ENCODE peak calls at places on chromosomes 6 and 20, in ten cellular contexts. One of them, this sample, is unnamed. For H3K4me1, the result is how much of the 10 kb centered on the place peaks cover.

GRCh38 chr6:27275025-27275956 is 27.8 kb downstream of the PRSS16 start:
- DNase-seq in body of pancreas: no peak
- DNase-seq in tibial nerve: no peak
- DNase-seq in Peyer's patch: no peak
- DNase-seq in A549: no peak
- DNase-seq in breast epithelium: no peak
- DNase-seq in uterus: no peak
- DNase-seq in endothelial cell of umbilical vein: no peak
- DNase-seq in IMR-90: no peak
- DNase-seq in right lobe of liver: no peak
- DNase-seq in this sample: no peak

GRCh38 chr6:137013738-137014602 is 30.8 kb downstream of the IL20RA start:
- DNase-seq in endothelial cell of umbilical vein: peak
- DNase-seq in uterus: no peak
- DNase-seq in Peyer's patch: no peak
- DNase-seq in IMR-90: peak
- DNase-seq in right lobe of liver: no peak
- DNase-seq in body of pancreas: no peak
- DNase-seq in tibial nerve: no peak
- DNase-seq in A549: peak
- DNase-seq in breast epithelium: no peak
- DNase-seq in this sample: no peak

GRCh38 chr20:59603727-59604608 is at the start of gene PHACTR3:
- DNase-seq in breast epithelium: no peak
- DNase-seq in Peyer's patch: no peak
- DNase-seq in body of pancreas: no peak
- DNase-seq in right lobe of liver: no peak
- DNase-seq in endothelial cell of umbilical vein: no peak
- DNase-seq in A549: no peak
- DNase-seq in uterus: no peak
- DNase-seq in tibial nerve: no peak
- DNase-seq in IMR-90: no peak
- DNase-seq in this sample: no peak

GRCh38 chr6:112785408-112785807 is 438.3 kb downstream of the RFPL4B start:
- DNase-seq in uterus: no peak
- DNase-seq in tibial nerve: no peak
- DNase-seq in A549: no peak
- DNase-seq in right lobe of liver: no peak
- DNase-seq in Peyer's patch: no peak
- DNase-seq in breast epithelium: no peak
- DNase-seq in IMR-90: no peak
- DNase-seq in body of pancreas: no peak
- DNase-seq in endothelial cell of umbilical vein: no peak
- DNase-seq in this sample: no peak

GRCh38 chr20:58870293-58871014 is 17.9 kb downstream of the GNAS start:
- DNase-seq in body of pancreas: peak
- DNase-seq in uterus: peak
- DNase-seq in Peyer's patch: peak
- DNase-seq in endothelial cell of umbilical vein: peak
- DNase-seq in A549: peak
- DNase-seq in tibial nerve: peak
- DNase-seq in breast epithelium: peak
- DNase-seq in IMR-90: peak
- DNase-seq in right lobe of liver: peak
- DNase-seq in this sample: peak

GRCh38 chr20:39885975-39886649 is 802.9 kb downstream of the MAFB start:
- DNase-seq in right lobe of liver: peak
- DNase-seq in A549: no peak
- DNase-seq in tibial nerve: peak
- DNase-seq in uterus: peak
- DNase-seq in Peyer's patch: peak
- DNase-seq in endothelial cell of umbilical vein: peak
- DNase-seq in breast epithelium: peak
- DNase-seq in body of pancreas: peak
- DNase-seq in IMR-90: peak
- DNase-seq in this sample: peak

GRCh38 chr20:44399446-44399845 is 43.9 kb downstream of the HNF4A start:
- DNase-seq in tibial nerve: no peak
- DNase-seq in Peyer's patch: no peak
- DNase-seq in body of pancreas: no peak
- DNase-seq in breast epithelium: no peak
- DNase-seq in IMR-90: no peak
- DNase-seq in uterus: no peak
- DNase-seq in right lobe of liver: no peak
- DNase-seq in endothelial cell of umbilical vein: no peak
- DNase-seq in A549: no peak
- DNase-seq in this sample: no peak

GRCh38 chr6:30888472-30889137 is 4.3 kb downstream of the DDR1 start:
- DNase-seq in tibial nerve: no peak
- DNase-seq in uterus: no peak
- DNase-seq in body of pancreas: no peak
- DNase-seq in IMR-90: peak
- DNase-seq in Peyer's patch: no peak
- DNase-seq in A549: no peak
- DNase-seq in right lobe of liver: no peak
- DNase-seq in endothelial cell of umbilical vein: no peak
- DNase-seq in breast epithelium: no peak
- DNase-seq in this sample: no peak

GRCh38 chr20:3473944-3474343 is 3.1 kb downstream of the ATRN start:
- DNase-seq in breast epithelium: no peak
- DNase-seq in A549: no peak
- DNase-seq in endothelial cell of umbilical vein: no peak
- DNase-seq in body of pancreas: no peak
- DNase-seq in tibial nerve: no peak
- DNase-seq in uterus: no peak
- DNase-seq in Peyer's patch: no peak
- DNase-seq in IMR-90: no peak
- DNase-seq in right lobe of liver: peak
- DNase-seq in this sample: no peak

GRCh38 chr6:137926207-137926731 is 59.2 kb downstream of the TNFAIP3 start:
- DNase-seq in endothelial cell of umbilical vein: peak
- DNase-seq in Peyer's patch: no peak
- DNase-seq in tibial nerve: peak
- DNase-seq in IMR-90: peak
- DNase-seq in body of pancreas: no peak
- DNase-seq in uterus: no peak
- DNase-seq in A549: no peak
- DNase-seq in right lobe of liver: no peak
- DNase-seq in breast epithelium: no peak
- DNase-seq in this sample: no peak

GRCh38 chr6:152566040-152566875 is 70.9 kb downstream of the SYNE1 start:
- DNase-seq in A549: no peak
- DNase-seq in right lobe of liver: no peak
- DNase-seq in uterus: peak
- DNase-seq in tibial nerve: no peak
- DNase-seq in endothelial cell of umbilical vein: peak
- DNase-seq in IMR-90: no peak
- DNase-seq in body of pancreas: no peak
- DNase-seq in breast epithelium: no peak
- DNase-seq in Peyer's patch: no peak
- DNase-seq in this sample: peak

GRCh38 chr6:4210619-4211419 is 75.4 kb upstream of the ECI2 start:
- DNase-seq in endothelial cell of umbilical vein: peak
- DNase-seq in breast epithelium: peak
- DNase-seq in right lobe of liver: peak
- DNase-seq in IMR-90: peak
- DNase-seq in body of pancreas: peak
- DNase-seq in A549: peak
- DNase-seq in uterus: peak
- DNase-seq in tibial nerve: peak
- DNase-seq in Peyer's patch: peak
- DNase-seq in this sample: peak

GRCh38 chr6:134171517-134171916 is 119.1 kb upstream of the SLC2A12 start:
- DNase-seq in breast epithelium: no peak
- DNase-seq in uterus: no peak
- DNase-seq in A549: no peak
- DNase-seq in Peyer's patch: no peak
- DNase-seq in right lobe of liver: no peak
- DNase-seq in body of pancreas: no peak
- DNase-seq in tibial nerve: no peak
- DNase-seq in endothelial cell of umbilical vein: no peak
- DNase-seq in IMR-90: peak
- DNase-seq in this sample: no peak

GRCh38 chr6:111105578-111105977 is 18.3 kb downstream of the SLC16A10 start:
- DNase-seq in A549: peak
- DNase-seq in right lobe of liver: peak
- DNase-seq in uterus: peak
- DNase-seq in breast epithelium: peak
- DNase-seq in tibial nerve: no peak
- DNase-seq in body of pancreas: peak
- DNase-seq in endothelial cell of umbilical vein: peak
- DNase-seq in IMR-90: peak
- DNase-seq in Peyer's patch: no peak
- DNase-seq in this sample: peak

GRCh38 chr6:106134906-106135634 is 48.9 kb downstream of the PRDM1 start:
- DNase-seq in body of pancreas: no peak
- DNase-seq in right lobe of liver: no peak
- DNase-seq in breast epithelium: no peak
- DNase-seq in Peyer's patch: no peak
- DNase-seq in A549: peak
- DNase-seq in tibial nerve: no peak
- DNase-seq in IMR-90: no peak
- DNase-seq in uterus: no peak
- DNase-seq in endothelial cell of umbilical vein: no peak
- DNase-seq in this sample: no peak

GRCh38 chr6:72894091-72894490 is 272.2 kb downstream of the KCNQ5 start:
- DNase-seq in endothelial cell of umbilical vein: no peak
- DNase-seq in IMR-90: no peak
- DNase-seq in Peyer's patch: no peak
- DNase-seq in body of pancreas: no peak
- DNase-seq in uterus: no peak
- DNase-seq in breast epithelium: no peak
- DNase-seq in A549: no peak
- DNase-seq in tibial nerve: no peak
- DNase-seq in right lobe of liver: no peak
- DNase-seq in this sample: no peak

DNA sequence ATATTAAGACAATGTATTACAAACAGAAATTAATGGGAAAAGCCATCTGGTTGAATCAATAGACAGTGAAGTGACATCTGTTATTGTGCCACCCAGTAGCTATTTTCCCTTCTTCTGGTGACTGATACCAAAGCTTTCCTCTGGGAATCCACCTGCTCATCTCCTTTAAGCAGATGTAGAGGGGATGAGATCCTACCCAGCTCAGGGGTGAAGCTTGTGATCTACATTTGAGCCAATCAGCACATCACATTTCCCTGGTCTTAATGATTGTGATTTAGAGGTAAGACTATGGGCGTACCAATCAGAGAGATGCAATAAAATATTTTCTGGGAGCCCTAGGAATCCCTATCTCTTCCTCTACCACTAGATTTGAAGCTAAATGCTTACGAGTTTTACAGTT is 782.9 kb downstream of the PTPRT start:
- DNase-seq in A549: no peak
- DNase-seq in tibial nerve: no peak
- DNase-seq in endothelial cell of umbilical vein: no peak
- DNase-seq in uterus: no peak
- DNase-seq in IMR-90: no peak
- DNase-seq in right lobe of liver: no peak
- DNase-seq in body of pancreas: no peak
- DNase-seq in breast epithelium: no peak
- DNase-seq in Peyer's patch: no peak
- DNase-seq in this sample: no peak
- TF ChIP-seq POLR2A in A549: no peak
- TF ChIP-seq POLR2A in tibial nerve: no peak
- TF ChIP-seq POLR2A in endothelial cell of umbilical vein: no peak
- TF ChIP-seq POLR2A in uterus: no peak
- TF ChIP-seq POLR2A in IMR-90: no peak
- TF ChIP-seq POLR2A in right lobe of liver: no peak
- TF ChIP-seq POLR2A in body of pancreas: no peak
- TF ChIP-seq POLR2A in breast epithelium: no peak
- TF ChIP-seq POLR2A in Peyer's patch: no peak
- TF ChIP-seq POLR2A in this sample: no peak

DNA sequence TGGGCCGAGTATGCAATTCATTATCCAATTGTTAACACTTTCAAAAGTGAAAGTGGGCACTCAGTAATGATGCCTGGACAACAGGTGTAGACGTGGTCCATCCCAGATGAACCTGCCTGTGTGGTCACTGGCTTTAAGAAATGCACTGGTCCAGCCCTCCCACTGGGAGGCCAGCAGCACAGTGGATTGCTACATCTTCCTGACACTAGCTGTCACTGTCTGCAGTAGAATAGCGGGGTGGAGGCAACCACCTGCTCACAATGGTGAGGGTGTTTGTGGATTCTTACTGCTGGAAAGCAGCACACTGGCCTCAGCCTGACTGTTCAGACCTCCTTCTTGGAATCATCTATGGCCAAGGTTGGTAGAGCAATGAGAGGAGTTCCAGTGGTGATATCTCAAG is 228.2 kb upstream of the PLN start:
- DNase-seq in body of pancreas: no peak
- DNase-seq in tibial nerve: no peak
- DNase-seq in right lobe of liver: peak
- DNase-seq in breast epithelium: no peak
- DNase-seq in endothelial cell of umbilical vein: no peak
- DNase-seq in IMR-90: no peak
- DNase-seq in uterus: no peak
- DNase-seq in Peyer's patch: no peak
- DNase-seq in A549: no peak
- DNase-seq in this sample: no peak
- H3K4me1 ChIP-seq in body of pancreas: under half
- H3K4me1 ChIP-seq in tibial nerve: under half
- H3K4me1 ChIP-seq in right lobe of liver: under half
- H3K4me1 ChIP-seq in breast epithelium: under half
- H3K4me1 ChIP-seq in endothelial cell of umbilical vein: under half
- H3K4me1 ChIP-seq in IMR-90: under half
- H3K4me1 ChIP-seq in uterus: under half
- H3K4me1 ChIP-seq in Peyer's patch: under half
- H3K4me1 ChIP-seq in A549: under half
- H3K4me1 ChIP-seq in this sample: under half

DNA sequence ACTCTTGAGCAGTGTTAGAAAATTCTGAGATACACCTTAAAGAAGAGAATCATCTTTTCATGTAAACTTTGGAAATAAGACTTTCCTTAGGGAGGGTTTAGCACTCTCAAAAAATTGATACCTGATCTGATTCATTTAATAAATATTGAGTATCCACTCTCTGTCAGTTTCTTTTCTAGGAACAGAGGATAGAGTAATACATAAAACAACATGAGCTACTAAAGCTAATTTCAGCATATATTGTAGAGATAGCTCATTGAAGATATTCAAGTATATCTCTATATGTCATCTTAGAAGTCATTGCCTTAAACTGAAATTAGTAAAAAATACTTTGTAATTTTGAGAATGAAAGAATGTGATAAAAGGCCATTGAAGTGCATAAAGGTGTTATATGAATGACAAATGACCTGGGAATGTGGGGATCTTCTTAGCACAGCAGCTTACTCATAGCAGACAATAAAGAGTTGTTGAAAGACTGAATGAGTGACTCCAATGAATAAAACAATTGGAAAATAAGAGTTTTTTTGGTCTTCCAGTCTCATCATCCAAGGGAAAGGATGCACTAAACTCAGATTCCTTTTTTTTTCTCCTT is 29.2 kb downstream of the RHAG start:
- DNase-seq in Peyer's patch: no peak
- DNase-seq in right lobe of liver: no peak
- DNase-seq in body of pancreas: no peak
- DNase-seq in tibial nerve: no peak
- DNase-seq in breast epithelium: no peak
- DNase-seq in IMR-90: no peak
- DNase-seq in A549: no peak
- DNase-seq in uterus: no peak
- DNase-seq in endothelial cell of umbilical vein: no peak
- DNase-seq in this sample: no peak
- TF ChIP-seq CTCF in Peyer's patch: no peak
- TF ChIP-seq CTCF in right lobe of liver: no peak
- TF ChIP-seq CTCF in body of pancreas: no peak
- TF ChIP-seq CTCF in tibial nerve: no peak
- TF ChIP-seq CTCF in breast epithelium: no peak
- TF ChIP-seq CTCF in IMR-90: no peak
- TF ChIP-seq CTCF in A549: no peak
- TF ChIP-seq CTCF in uterus: no peak
- TF ChIP-seq CTCF in endothelial cell of umbilical vein: no peak
- TF ChIP-seq CTCF in this sample: no peak

GRCh38 chr20:329325-329695 is 4.0 kb downstream of the SOX12 start:
- DNase-seq in Peyer's patch: no peak
- DNase-seq in body of pancreas: no peak
- DNase-seq in breast epithelium: no peak
- DNase-seq in tibial nerve: no peak
- DNase-seq in endothelial cell of umbilical vein: peak
- DNase-seq in right lobe of liver: no peak
- DNase-seq in A549: no peak
- DNase-seq in IMR-90: no peak
- DNase-seq in uterus: no peak
- DNase-seq in this sample: no peak
- TF ChIP-seq POLR2A in Peyer's patch: no peak
- TF ChIP-seq POLR2A in body of pancreas: no peak
- TF ChIP-seq POLR2A in breast epithelium: no peak
- TF ChIP-seq POLR2A in tibial nerve: no peak
- TF ChIP-seq POLR2A in endothelial cell of umbilical vein: no peak
- TF ChIP-seq POLR2A in right lobe of liver: no peak
- TF ChIP-seq POLR2A in A549: no peak
- TF ChIP-seq POLR2A in IMR-90: no peak
- TF ChIP-seq POLR2A in uterus: no peak
- TF ChIP-seq POLR2A in this sample: no peak

This sample was measured in ovary.